ENCODE peak calls at places on chromosomes 1 and 21, in eight cellular contexts. K is adrenal gland, T is OCI-LY7, F is GM06990, A is GM13977, V is GM20000, M is lower leg skin, U is keratinocyte. O is an unnamed sample.

GRCh38 chr1:237932806-237933205 is 42.1 kb upstream of the ZP4 start:
- DNase-seq in K (no peak), T (no peak), F (no peak), A (no peak), V (no peak), M (no peak), U (peak), O (no peak)

GRCh38 chr1:224696891-224697765 is 81.0 kb downstream of the CNIH3 start:
- DNase-seq in K (no peak), T (no peak), F (no peak), A (no peak), V (no peak), M (no peak), U (no peak), O (no peak)

GRCh38 chr1:239858058-239858457 is 233.6 kb upstream of the FMN2 start:
- DNase-seq in K (no peak), T (no peak), F (no peak), A (no peak), V (no peak), M (no peak), U (no peak), O (no peak)

GRCh38 chr21:33761104-33762036 is 119.1 kb downstream of the ITSN1 start:
- DNase-seq in K (no peak), T (no peak), F (no peak), A (no peak), V (no peak), M (peak), U (peak), O (no peak)

GRCh38 chr1:170586321-170586855 is 54.4 kb downstream of the GORAB start:
- DNase-seq in K (no peak), T (no peak), F (no peak), A (no peak), V (no peak), M (peak), U (no peak), O (no peak)

GRCh38 chr1:226872455-226872854 is 2.0 kb downstream of the PSEN2 start:
- DNase-seq in K (peak), T (no peak), F (no peak), A (no peak), V (no peak), M (no peak), U (no peak), O (no peak)

GRCh38 chr1:22282281-22282970 is 139.5 kb upstream of the WNT4 start:
- DNase-seq in K (peak), T (no peak), F (no peak), A (no peak), V (no peak), M (no peak), U (no peak), O (peak)

GRCh38 chr1:89363638-89364536 is at the start of gene GBP6:
- DNase-seq in K (no peak), T (no peak), F (no peak), A (no peak), V (no peak), M (no peak), U (no peak), O (no peak)

GRCh38 chr21:39176312-39176711 is 6.9 kb downstream of the PSMG1 start:
- DNase-seq in K (no peak), T (no peak), F (no peak), A (no peak), V (no peak), M (no peak), U (no peak), O (no peak)

GRCh38 chr1:8455700-8456305 is 137.9 kb downstream of the SLC45A1 start:
- DNase-seq in K (no peak), T (no peak), F (no peak), A (no peak), V (no peak), M (no peak), U (no peak), O (no peak)

GRCh38 chr1:160058087-160058486 is 11.9 kb downstream of the KCNJ10 start:
- DNase-seq in K (no peak), T (no peak), F (no peak), A (no peak), V (no peak), M (no peak), U (no peak), O (no peak)

GRCh38 chr21:15966216-15966615 is 236.4 kb downstream of the USP25 start:
- DNase-seq in K (no peak), T (no peak), F (no peak), A (no peak), V (no peak), M (no peak), U (no peak), O (no peak)

GRCh38 chr21:17497345-17497744 is 15.5 kb upstream of the CXADR start:
- DNase-seq in K (no peak), T (no peak), F (no peak), A (no peak), V (no peak), M (no peak), U (no peak), O (no peak)

GRCh38 chr1:24860841-24861240 is 69.2 kb downstream of the RUNX3 start:
- DNase-seq in K (no peak), T (no peak), F (no peak), A (no peak), V (no peak), M (no peak), U (no peak), O (no peak)

GRCh38 chr1:25933479-25934365 is 27.5 kb upstream of the STMN1 start:
- DNase-seq in K (no peak), T (no peak), F (no peak), A (no peak), V (no peak), M (no peak), U (no peak), O (no peak)

DNA sequence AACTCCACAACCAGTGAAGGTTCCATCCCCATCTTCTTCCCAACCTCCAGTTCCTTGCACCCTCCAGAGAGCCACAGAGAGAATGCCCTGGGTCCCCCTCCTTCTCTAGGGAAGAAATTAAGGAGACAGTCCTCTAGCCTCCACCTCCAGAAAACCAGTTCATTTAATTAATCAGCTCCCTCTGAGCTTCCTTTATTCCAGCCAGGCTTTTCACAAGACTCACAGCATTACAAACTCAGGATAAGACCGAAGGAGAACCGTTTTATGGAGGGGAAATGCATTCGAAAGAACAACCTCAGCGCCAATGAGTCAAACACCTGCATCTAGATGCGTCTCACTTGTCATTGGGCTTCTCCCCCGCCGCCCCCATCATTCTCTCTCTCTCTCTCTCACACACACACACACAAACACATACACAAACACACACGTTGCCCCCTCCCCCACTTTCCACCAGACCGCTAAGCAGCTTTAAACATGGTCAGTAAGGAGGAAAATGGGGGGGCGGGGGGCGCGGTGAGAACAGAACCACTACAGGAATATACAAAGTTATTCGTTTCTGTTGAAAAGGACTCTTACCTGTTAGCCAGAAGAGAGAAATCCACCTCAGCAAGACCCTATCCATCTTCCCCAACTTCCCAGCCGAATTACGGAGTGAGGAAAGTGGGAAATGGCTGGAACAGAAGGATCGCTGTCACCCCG is 544 bp downstream of the ILDR2 start:
- DNase-seq in K (no peak), T (peak), F (no peak), A (peak), V (peak), M (no peak), U (no peak), O (no peak)
- TF ChIP-seq CTCF in K (no peak), T (no peak), F (no peak), A (no peak), V (no peak), M (no peak), U (no peak), O (no peak)

GRCh38 chr1:2199042-2199810 is 4.7 kb upstream of the FAAP20 start:
- DNase-seq in K (peak), T (no peak), F (peak), A (peak), V (peak), M (peak), U (no peak), O (no peak)
- TF ChIP-seq CTCF in K (peak), T (no peak), F (no peak), A (no peak), V (no peak), M (no peak), U (no peak), O (no peak)

GRCh38 chr1:248686815-248687214 is 15.8 kb downstream of the OR14I1 start:
- DNase-seq in K (no peak), T (peak), F (peak), A (peak), V (peak), M (no peak), U (no peak), O (no peak)
- TF ChIP-seq CTCF in K (no peak), T (peak), F (peak), A (peak), V (peak), M (no peak), U (peak), O (no peak)

DNA sequence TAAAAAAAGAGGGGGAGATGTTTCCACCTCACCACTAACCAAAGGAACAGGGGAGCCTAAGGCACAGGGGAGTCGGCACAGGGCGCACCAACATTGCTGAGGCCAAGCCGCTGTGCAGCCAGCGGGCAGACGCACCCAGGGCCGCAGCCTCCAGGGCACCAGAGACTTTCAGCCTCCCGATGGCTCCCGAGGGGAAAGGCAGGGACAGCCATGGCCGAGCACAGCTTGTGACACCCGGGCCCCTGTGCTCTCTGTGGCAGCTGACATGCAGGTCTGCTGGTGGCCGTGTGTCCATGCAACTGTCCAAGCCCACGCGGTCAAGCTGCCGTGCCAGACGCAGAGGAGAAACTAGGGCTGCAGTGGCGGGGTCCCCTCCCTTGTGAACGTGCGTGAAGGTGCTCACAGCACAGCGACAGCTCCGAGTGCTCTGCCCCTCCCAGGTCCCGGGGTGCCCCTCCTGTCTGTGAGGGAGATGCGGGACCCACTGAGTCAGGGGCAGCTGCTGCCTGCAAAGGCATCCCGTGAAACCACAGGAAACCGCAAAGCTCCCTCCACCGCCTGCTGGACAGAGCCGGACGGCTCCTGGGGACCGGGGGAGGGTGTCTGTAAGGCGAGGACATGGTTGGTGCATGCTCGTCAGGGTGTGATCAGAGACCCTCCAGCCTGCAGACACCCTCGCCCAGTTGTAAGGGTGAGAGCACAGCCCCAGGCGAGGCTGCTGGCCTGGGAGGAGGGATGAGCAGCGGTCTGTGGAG is 2.5 kb downstream of the KRTAP10-11 start:
- DNase-seq in K (no peak), T (no peak), F (no peak), A (no peak), V (no peak), M (peak), U (no peak), O (peak)
- TF ChIP-seq CTCF in K (no peak), T (no peak), F (no peak), A (no peak), V (no peak), M (no peak), U (no peak), O (no peak)